ENCODE peak calls at places on chromosome 20, in five cellular contexts. G, U, O, Q and M are unnamed samples.

GRCh38 chr20:1881240-1881835 is 13.9 kb upstream of the SIRPA start:
- DNase-seq in G (no peak), U (no peak), O (no peak), Q (no peak), M (peak; percentile 45)

GRCh38 chr20:50786703-50787102 is 8.2 kb upstream of the BCAS4 start:
- DNase-seq in O (no peak), Q (no peak), G (no peak), U (no peak), M (no peak)

GRCh38 chr20:33477386-33478234 is 12.3 kb upstream of the CBFA2T2 start:
- DNase-seq in G (peak; percentile 20), O (no peak), Q (no peak), U (no peak), M (no peak)

GRCh38 chr20:58511364-58511763 is 3.8 kb downstream of the APCDD1L start:
- DNase-seq in U (no peak), O (no peak), G (no peak), Q (peak; percentile 90), M (no peak)

GRCh38 chr20:43959079-43959919 is 44.6 kb downstream of the TOX2 start:
- DNase-seq in U (no peak), G (peak; percentile 19), Q (peak; percentile 53), O (no peak), M (no peak)

GRCh38 chr20:20211274-20211987 is 156.5 kb upstream of the INSM1 start:
- DNase-seq in G (no peak), U (no peak), O (no peak), Q (no peak), M (no peak)

GRCh38 chr20:50491926-50492634 is 18.1 kb upstream of the PTPN1 start:
- DNase-seq in U (peak; percentile 30), O (no peak), G (no peak), Q (peak; percentile 83), M (no peak)

GRCh38 chr20:9581509-9581908 is 67.1 kb downstream of the LAMP5 start:
- DNase-seq in Q (no peak), O (no peak), U (no peak), G (no peak), M (no peak)

GRCh38 chr20:51654060-51654459 is 111.5 kb upstream of the NFATC2 start:
- DNase-seq in O (no peak), G (no peak), Q (no peak), U (no peak), M (no peak)

GRCh38 chr20:46901638-46902037 is 7.0 kb downstream of the EYA2 start:
- DNase-seq in G (no peak), Q (no peak), U (no peak), O (no peak), M (no peak)

GRCh38 chr20:58457083-58457680 is 58.0 kb downstream of the APCDD1L start:
- DNase-seq in O (no peak), Q (peak; percentile 96), U (no peak), G (no peak), M (no peak)

GRCh38 chr20:44983095-44983674 is 16.9 kb downstream of the STK4 start:
- DNase-seq in G (no peak), U (no peak), O (no peak), Q (no peak), M (no peak)

GRCh38 chr20:38152175-38153010 is 12.7 kb downstream of the TGM2 start:
- DNase-seq in U (peak; percentile 84), O (no peak), Q (peak; percentile 84), G (no peak), M (peak; percentile 84)

GRCh38 chr20:4006640-4007039 is 8.7 kb downstream of the RNF24 start:
- DNase-seq in U (peak; percentile 76), Q (peak; percentile 66), G (no peak), O (no peak), M (peak; percentile 71)

GRCh38 chr20:381581-382290 is 1.2 kb downstream of the TRIB3 start:
- DNase-seq in Q (peak; percentile 68), O (peak; percentile 55), G (peak; percentile 51), U (peak; percentile 71), M (peak; percentile 66)

GRCh38 chr20:38893056-38893455 is 33.2 kb upstream of the FAM83D start:
- DNase-seq in U (no peak), Q (no peak), G (no peak), O (no peak), M (no peak)

GRCh38 chr20:52630138-52630537 is 342.0 kb upstream of the TSHZ2 start:
- DNase-seq in O (no peak), G (no peak), U (no peak), Q (no peak), M (no peak)

GRCh38 chr20:59605691-59606364 is 1.5 kb downstream of the PHACTR3 start:
- DNase-seq in O (no peak), Q (no peak), U (no peak), G (no peak), M (no peak)

GRCh38 chr20:53282217-53282955 is 310.2 kb downstream of the TSHZ2 start:
- DNase-seq in G (no peak), Q (no peak), U (no peak), O (no peak), M (no peak)

GRCh38 chr20:57317316-57317788 is 12.3 kb upstream of the SPO11 start:
- DNase-seq in U (no peak), O (no peak), G (no peak), Q (no peak), M (no peak)

GRCh38 chr20:47152078-47152477 is 204.4 kb downstream of the ZMYND8 start:
- DNase-seq in U (no peak), O (no peak), G (no peak), Q (no peak), M (no peak)

GRCh38 chr20:41304002-41304401 is 13.5 kb downstream of the ZHX3 start:
- DNase-seq in Q (no peak), O (no peak), U (no peak), G (no peak), M (no peak)

GRCh38 chr20:9761476-9761875 is 77.4 kb downstream of the PAK5 start:
- DNase-seq in G (no peak), U (no peak), O (no peak), Q (no peak), M (no peak)

GRCh38 chr20:39874049-39874893 is 814.8 kb downstream of the MAFB start:
- DNase-seq in U (peak; percentile 63), O (no peak), G (peak; percentile 81), Q (peak; percentile 75), M (peak; percentile 58)

GRCh38 chr20:3749087-3749688 is 16.7 kb downstream of the HSPA12B start:
- DNase-seq in G (no peak), U (no peak), Q (no peak), O (no peak), M (no peak)

GRCh38 chr20:5353624-5354496 is 37.1 kb upstream of the PROKR2 start:
- DNase-seq in G (no peak), U (no peak), Q (peak; percentile 59), O (no peak), M (no peak)

GRCh38 chr20:5361176-5361575 is 44.4 kb upstream of the PROKR2 start:
- DNase-seq in G (no peak), O (no peak), Q (no peak), U (no peak), M (no peak)

GRCh38 chr20:5354871-5355270 is 38.1 kb upstream of the PROKR2 start:
- DNase-seq in U (no peak), G (no peak), O (no peak), Q (no peak), M (no peak)

GRCh38 chr20:5357942-5358341 is 41.2 kb upstream of the PROKR2 start:
- DNase-seq in Q (no peak), U (no peak), G (no peak), O (no peak), M (no peak)

DNA sequence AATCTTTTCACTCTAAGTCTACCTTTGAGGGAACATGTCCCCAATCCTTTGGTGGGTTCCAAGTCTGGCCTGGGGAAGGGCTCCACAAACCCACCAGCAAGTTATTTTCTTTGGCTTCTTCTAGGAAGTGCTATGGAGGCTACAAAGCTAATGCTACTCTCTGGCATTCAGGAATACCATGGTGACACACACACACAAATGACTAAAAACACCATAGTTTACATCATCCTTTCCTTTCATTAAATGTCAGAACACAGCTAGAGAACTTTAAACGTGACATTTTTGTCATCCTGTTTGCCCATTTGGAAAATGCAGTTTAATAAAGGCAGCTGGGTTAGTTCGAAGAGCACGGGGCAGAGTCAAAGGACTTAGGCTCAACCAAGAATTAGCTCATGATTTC is 40.2 kb upstream of the PROKR2 start:
- DNase-seq in U (no peak), G (no peak), O (no peak), Q (no peak), M (no peak)
- H3K4me1 ChIP-seq in U (no peaks in the 10 kb centered on the region), G (no peaks in the 10 kb centered on the region), O (no peaks in the 10 kb centered on the region), Q (no peaks in the 10 kb centered on the region), M (no peaks in the 10 kb centered on the region)

GRCh38 chr20:35226775-35227681 is 538 bp downstream of the MMP24 start:
- DNase-seq in O (peak; percentile 21), U (peak; percentile 52), Q (peak; percentile 56), G (peak; percentile 89), M (peak; percentile 20)

GRCh38 chr20:35224536-35224935 is 2.0 kb upstream of the MMP24 start:
- DNase-seq in O (no peak), Q (no peak), U (no peak), G (no peak), M (no peak)

GRCh38 chr20:35225319-35226125 is 968 bp upstream of the MMP24 start:
- DNase-seq in G (no peak), Q (no peak), U (no peak), O (no peak), M (no peak)

GRCh38 chr20:35223941-35224340 is 2.5 kb upstream of the MMP24 start:
- DNase-seq in G (no peak), U (no peak), Q (no peak), O (no peak), M (no peak)

GRCh38 chr20:35226126-35226774 is at the start of gene MMP24:
- DNase-seq in Q (no peak), O (no peak), G (no peak), U (no peak), M (no peak)
- H3K4me3 ChIP-seq in Q (peak within 1 kb of the TSS; percentile 28), O (no peak within 1 kb of the TSS), G (peak within 1 kb of the TSS; percentile 24), U (peak within 1 kb of the TSS; percentile 38), M (peak within 1 kb of the TSS; percentile 50)

GRCh38 chr20:22681591-22682248 is 97.3 kb upstream of the FOXA2 start:
- DNase-seq in U (no peak), G (no peak), Q (no peak), O (no peak), M (no peak)
- H3K4me1 ChIP-seq in U (no peaks in the 10 kb centered on the region), G (no peaks in the 10 kb centered on the region), Q (no peaks in the 10 kb centered on the region), O (no peaks in the 10 kb centered on the region), M (peaks cover 13% of the 10 kb centered on the region)

DNA sequence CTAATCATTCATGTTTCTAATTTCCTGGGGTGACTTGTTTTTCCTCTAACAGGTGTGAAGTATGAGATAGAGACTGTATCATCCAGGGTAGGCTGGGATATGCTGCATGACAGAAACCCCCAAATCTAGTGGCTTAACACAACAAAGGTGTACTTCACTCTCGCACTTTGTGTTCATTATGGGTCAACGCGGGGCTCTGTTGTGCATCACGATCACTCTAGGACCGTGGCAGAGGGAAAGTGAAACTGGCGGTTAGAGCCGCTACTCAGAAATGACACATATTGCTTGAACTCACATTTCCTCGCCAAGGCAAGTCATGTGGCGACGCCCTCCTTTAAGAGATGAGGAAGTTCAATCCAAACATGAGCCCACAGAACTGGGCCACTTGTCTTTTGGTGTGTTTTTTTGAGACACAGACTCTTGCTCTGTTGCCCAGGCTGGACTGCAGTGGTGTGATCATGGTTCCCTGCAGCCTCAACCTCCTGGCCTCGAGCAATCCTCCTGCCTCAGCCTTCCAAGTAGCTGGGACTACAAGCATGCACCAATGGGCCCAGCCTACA is 41.3 kb downstream of the PCNA start:
- DNase-seq in O (peak; percentile 69), Q (peak; percentile 27), U (peak; percentile 43), G (no peak), M (peak; percentile 43)
- H3K4me3 ChIP-seq in O (peak overlapping the region; percentile 44), Q (peak overlapping the region; percentile 51), U (peak overlapping the region; percentile 24), G (no peak overlapping the region), M (peak overlapping the region; percentile 52)